ENCODE peak calls at places on chromosomes 11 and 22, in five cellular contexts. One of them, this sample, is unnamed.

GRCh38 chr11:27770576-27770975 is 70.3 kb upstream of the BDNF start:
- DNase-seq in HepG2: no peak
- DNase-seq in SK-N-SH: no peak
- DNase-seq in H1: no peak
- DNase-seq in HCT116: peak
- DNase-seq in this sample: no peak

GRCh38 chr11:28834877-28835276 is 726.7 kb downstream of the METTL15 start:
- DNase-seq in HCT116: no peak
- DNase-seq in H1: no peak
- DNase-seq in SK-N-SH: no peak
- DNase-seq in HepG2: no peak
- DNase-seq in this sample: no peak

GRCh38 chr22:47884775-47885174 is 1122.3 kb downstream of the TBC1D22A start:
- DNase-seq in HepG2: no peak
- DNase-seq in HCT116: no peak
- DNase-seq in SK-N-SH: no peak
- DNase-seq in H1: no peak
- DNase-seq in this sample: no peak

GRCh38 chr22:25598609-25599008 is 34.1 kb downstream of the GRK3 start:
- DNase-seq in H1: no peak
- DNase-seq in HepG2: no peak
- DNase-seq in HCT116: no peak
- DNase-seq in SK-N-SH: no peak
- DNase-seq in this sample: no peak

GRCh38 chr11:3135491-3136440 is 29.3 kb downstream of the OSBPL5 start:
- DNase-seq in SK-N-SH: no peak
- DNase-seq in H1: no peak
- DNase-seq in HepG2: no peak
- DNase-seq in HCT116: no peak
- DNase-seq in this sample: peak

GRCh38 chr11:61361237-61361636 is 445 bp downstream of the CYB561A3 start:
- DNase-seq in H1: no peak
- DNase-seq in HepG2: no peak
- DNase-seq in HCT116: no peak
- DNase-seq in SK-N-SH: peak
- DNase-seq in this sample: no peak

GRCh38 chr11:34620820-34621792 is at the start of gene EHF:
- DNase-seq in HepG2: no peak
- DNase-seq in H1: no peak
- DNase-seq in HCT116: no peak
- DNase-seq in SK-N-SH: no peak
- DNase-seq in this sample: no peak

GRCh38 chr22:49450521-49450920 is 377.2 kb downstream of the BRD1 start:
- DNase-seq in H1: peak
- DNase-seq in HCT116: no peak
- DNase-seq in SK-N-SH: no peak
- DNase-seq in HepG2: no peak
- DNase-seq in this sample: peak

GRCh38 chr11:19076744-19077589 is 16.4 kb upstream of the MRGPRX2 start:
- DNase-seq in SK-N-SH: peak
- DNase-seq in HCT116: peak
- DNase-seq in HepG2: peak
- DNase-seq in H1: no peak
- DNase-seq in this sample: no peak

GRCh38 chr11:44244649-44245308 is 65.2 kb downstream of the ALX4 start:
- DNase-seq in HepG2: no peak
- DNase-seq in SK-N-SH: no peak
- DNase-seq in H1: no peak
- DNase-seq in HCT116: no peak
- DNase-seq in this sample: no peak

GRCh38 chr22:47324435-47324990 is 562.1 kb downstream of the TBC1D22A start:
- DNase-seq in SK-N-SH: no peak
- DNase-seq in H1: no peak
- DNase-seq in HCT116: no peak
- DNase-seq in HepG2: no peak
- DNase-seq in this sample: no peak

GRCh38 chr22:29716814-29717213 is 3.0 kb upstream of the CABP7 start:
- DNase-seq in HCT116: peak
- DNase-seq in SK-N-SH: no peak
- DNase-seq in H1: no peak
- DNase-seq in HepG2: peak
- DNase-seq in this sample: peak

GRCh38 chr22:23557036-23557435 is 23.1 kb downstream of the IGLL1 start:
- DNase-seq in H1: no peak
- DNase-seq in HepG2: no peak
- DNase-seq in SK-N-SH: no peak
- DNase-seq in HCT116: no peak
- DNase-seq in this sample: no peak

GRCh38 chr11:33664166-33664565 is 36.5 kb downstream of the C11orf91 start:
- DNase-seq in SK-N-SH: no peak
- DNase-seq in HCT116: no peak
- DNase-seq in H1: no peak
- DNase-seq in HepG2: no peak
- DNase-seq in this sample: no peak

GRCh38 chr11:33634291-33634834 is 66.3 kb downstream of the C11orf91 start:
- DNase-seq in HCT116: peak
- DNase-seq in HepG2: no peak
- DNase-seq in SK-N-SH: no peak
- DNase-seq in H1: no peak
- DNase-seq in this sample: no peak

GRCh38 chr11:61739966-61740365 is 12.5 kb upstream of the MYRF start:
- DNase-seq in HepG2: no peak
- DNase-seq in SK-N-SH: no peak
- DNase-seq in HCT116: no peak
- DNase-seq in H1: no peak
- DNase-seq in this sample: no peak

GRCh38 chr11:86672007-86672621 is at the start of gene ME3:
- DNase-seq in HepG2: no peak
- DNase-seq in SK-N-SH: peak
- DNase-seq in H1: no peak
- DNase-seq in HCT116: no peak
- DNase-seq in this sample: no peak

GRCh38 chr22:23466351-23466750 is 113.7 kb downstream of the IGLL1 start:
- DNase-seq in HCT116: no peak
- DNase-seq in HepG2: no peak
- DNase-seq in H1: no peak
- DNase-seq in SK-N-SH: no peak
- DNase-seq in this sample: no peak

GRCh38 chr22:29689872-29690213 is 30.0 kb upstream of the CABP7 start:
- DNase-seq in HepG2: peak
- DNase-seq in HCT116: no peak
- DNase-seq in SK-N-SH: peak
- DNase-seq in H1: peak
- DNase-seq in this sample: peak

GRCh38 chr22:36197601-36198146 is 3.9 kb downstream of the APOL4 start:
- DNase-seq in H1: no peak
- DNase-seq in SK-N-SH: peak
- DNase-seq in HCT116: no peak
- DNase-seq in HepG2: no peak
- DNase-seq in this sample: no peak

GRCh38 chr22:39592104-39593060 is 21.8 kb downstream of the CACNA1I start:
- DNase-seq in HepG2: no peak
- DNase-seq in H1: no peak
- DNase-seq in HCT116: peak
- DNase-seq in SK-N-SH: peak
- DNase-seq in this sample: no peak

GRCh38 chr22:43971112-43971511 is 15.9 kb downstream of the SAMM50 start:
- DNase-seq in HepG2: no peak
- DNase-seq in H1: no peak
- DNase-seq in SK-N-SH: no peak
- DNase-seq in HCT116: no peak
- DNase-seq in this sample: no peak

GRCh38 chr22:36253523-36254490 is 874 bp downstream of the APOL1 start:
- DNase-seq in HCT116: no peak
- DNase-seq in HepG2: no peak
- DNase-seq in SK-N-SH: peak
- DNase-seq in H1: no peak
- DNase-seq in this sample: no peak

GRCh38 chr11:98434296-98434695 is 586.5 kb upstream of the CNTN5 start:
- DNase-seq in H1: no peak
- DNase-seq in HCT116: no peak
- DNase-seq in HepG2: no peak
- DNase-seq in SK-N-SH: no peak
- DNase-seq in this sample: no peak

GRCh38 chr11:103077553-103077952 is 14.4 kb downstream of the DCUN1D5 start:
- DNase-seq in HCT116: no peak
- DNase-seq in SK-N-SH: no peak
- DNase-seq in HepG2: no peak
- DNase-seq in H1: no peak
- DNase-seq in this sample: no peak

GRCh38 chr11:31656051-31656450 is 146.5 kb downstream of the ELP4 start:
- DNase-seq in H1: no peak
- DNase-seq in HCT116: no peak
- DNase-seq in HepG2: no peak
- DNase-seq in SK-N-SH: no peak
- DNase-seq in this sample: no peak

GRCh38 chr11:66891849-66892660 is 35.2 kb downstream of the LRFN4 start:
- DNase-seq in HCT116: peak
- DNase-seq in HepG2: peak
- DNase-seq in H1: no peak
- DNase-seq in SK-N-SH: no peak
- DNase-seq in this sample: peak

GRCh38 chr11:130442728-130443127 is 5.7 kb upstream of the ADAMTS15 start:
- DNase-seq in HCT116: no peak
- DNase-seq in HepG2: no peak
- DNase-seq in SK-N-SH: no peak
- DNase-seq in H1: no peak
- DNase-seq in this sample: no peak

GRCh38 chr11:259374-259773 is 18.8 kb upstream of the NLRP6 start:
- DNase-seq in HepG2: no peak
- DNase-seq in SK-N-SH: no peak
- DNase-seq in H1: no peak
- DNase-seq in HCT116: no peak
- DNase-seq in this sample: no peak

GRCh38 chr22:30782613-30783012 is 87.9 kb downstream of the OSBP2 start:
- DNase-seq in H1: no peak
- DNase-seq in HepG2: peak
- DNase-seq in HCT116: no peak
- DNase-seq in SK-N-SH: no peak
- DNase-seq in this sample: no peak

GRCh38 chr11:16809901-16810668 is 71.6 kb downstream of the C11orf58 start:
- DNase-seq in H1: no peak
- DNase-seq in HepG2: no peak
- DNase-seq in HCT116: no peak
- DNase-seq in SK-N-SH: no peak
- DNase-seq in this sample: no peak

GRCh38 chr11:85257837-85258236 is 369.3 kb downstream of the DLG2 start:
- DNase-seq in HepG2: no peak
- DNase-seq in H1: no peak
- DNase-seq in SK-N-SH: no peak
- DNase-seq in HCT116: no peak
- DNase-seq in this sample: no peak

GRCh38 chr11:46471943-46472661 is 80.5 kb upstream of the CHRM4 start:
- DNase-seq in SK-N-SH: no peak
- DNase-seq in HCT116: peak
- DNase-seq in HepG2: no peak
- DNase-seq in H1: no peak
- DNase-seq in this sample: no peak

GRCh38 chr22:28759861-28760560 is 12.5 kb upstream of the CCDC117 start:
- DNase-seq in HCT116: no peak
- DNase-seq in H1: peak
- DNase-seq in SK-N-SH: no peak
- DNase-seq in HepG2: peak
- DNase-seq in this sample: peak

GRCh38 chr11:72405009-72405408 is 29.3 kb downstream of the CLPB start:
- DNase-seq in HepG2: no peak
- DNase-seq in HCT116: no peak
- DNase-seq in SK-N-SH: no peak
- DNase-seq in H1: no peak
- DNase-seq in this sample: no peak

GRCh38 chr11:91513734-91514133 is 710.9 kb upstream of the FAT3 start:
- DNase-seq in HCT116: no peak
- DNase-seq in SK-N-SH: peak
- DNase-seq in H1: no peak
- DNase-seq in HepG2: no peak
- DNase-seq in this sample: no peak
- TF ChIP-seq YY1 in HCT116: no peak
- TF ChIP-seq YY1 in SK-N-SH: no peak
- TF ChIP-seq YY1 in H1: no peak
- TF ChIP-seq YY1 in HepG2: no peak
- TF ChIP-seq YY1 in this sample: no peak

DNA sequence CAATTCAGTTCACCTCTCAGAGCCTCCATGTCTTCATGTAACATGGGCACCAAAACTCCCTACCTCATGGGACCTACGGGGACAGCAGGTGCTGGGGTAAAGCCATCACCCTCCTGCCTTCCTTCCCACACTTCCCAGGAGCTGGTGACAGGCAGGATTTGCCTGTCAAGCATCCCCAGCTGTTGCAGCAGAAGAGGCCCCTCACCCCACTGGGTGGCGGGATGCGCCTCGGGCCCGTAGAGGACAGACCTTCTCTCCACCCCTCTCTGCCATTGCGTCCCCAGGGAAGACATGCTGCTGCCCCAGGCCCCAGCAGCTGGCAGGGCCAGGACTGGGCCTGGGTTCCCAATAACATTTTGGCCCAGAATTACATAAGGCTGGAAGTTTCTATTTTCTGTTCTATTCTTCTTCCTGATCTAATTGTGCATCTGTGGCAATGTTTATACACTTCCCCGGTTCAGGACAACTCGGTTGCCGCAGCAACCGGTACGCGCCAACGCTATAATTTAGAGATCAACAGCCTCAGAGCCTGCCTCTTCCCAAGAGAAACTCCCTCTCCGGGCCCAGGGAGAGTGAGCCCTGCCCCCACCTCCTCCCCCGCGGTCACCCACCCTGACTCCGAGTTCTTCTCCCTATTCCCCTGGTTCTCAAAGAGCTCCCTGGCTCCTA is 25.4 kb downstream of the KCNJ4 start:
- DNase-seq in SK-N-SH: no peak
- DNase-seq in H1: no peak
- DNase-seq in HepG2: no peak
- DNase-seq in HCT116: no peak
- DNase-seq in this sample: no peak
- TF ChIP-seq YY1 in SK-N-SH: no peak
- TF ChIP-seq YY1 in H1: no peak
- TF ChIP-seq YY1 in HepG2: no peak
- TF ChIP-seq YY1 in HCT116: no peak
- TF ChIP-seq YY1 in this sample: no peak

GRCh38 chr22:38129021-38129420 is 18.5 kb upstream of the BAIAP2L2 start:
- DNase-seq in HepG2: no peak
- DNase-seq in H1: no peak
- DNase-seq in SK-N-SH: no peak
- DNase-seq in HCT116: no peak
- DNase-seq in this sample: no peak
- TF ChIP-seq YY1 in HepG2: no peak
- TF ChIP-seq YY1 in H1: no peak
- TF ChIP-seq YY1 in SK-N-SH: no peak
- TF ChIP-seq YY1 in HCT116: no peak
- TF ChIP-seq YY1 in this sample: no peak

DNA sequence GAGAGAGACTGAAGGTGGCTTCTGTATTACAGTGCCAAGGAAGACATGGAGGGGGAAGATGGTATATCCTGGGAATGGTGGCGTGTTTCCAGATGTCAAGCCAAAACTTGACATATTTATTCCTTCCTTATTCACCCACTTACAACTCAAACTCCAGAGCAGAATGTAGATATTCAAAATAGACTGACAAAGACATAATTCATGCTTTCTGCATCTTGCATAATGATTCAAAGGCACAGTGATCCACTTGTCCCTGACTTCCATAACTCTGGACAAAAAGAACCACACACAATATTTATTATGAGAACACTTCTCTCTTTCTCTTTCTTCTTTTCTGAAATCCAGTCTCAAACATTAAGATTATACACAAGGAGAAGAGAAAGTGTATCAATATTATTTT is 48.9 kb downstream of the SLC17A6 start:
- DNase-seq in HepG2: no peak
- DNase-seq in SK-N-SH: no peak
- DNase-seq in H1: no peak
- DNase-seq in HCT116: no peak
- DNase-seq in this sample: no peak
- TF ChIP-seq YY1 in HepG2: no peak
- TF ChIP-seq YY1 in SK-N-SH: no peak
- TF ChIP-seq YY1 in H1: no peak
- TF ChIP-seq YY1 in HCT116: no peak
- TF ChIP-seq YY1 in this sample: no peak